ENCODE peak calls at places on chromosomes 7 and 10, in four cellular contexts. U, C, W and X are unnamed samples.

GRCh38 chr10:103350522-103351260 is at the start of gene PCGF6:
- DNase-seq in U (peak; percentile 82), W (peak; percentile 64), C (peak; percentile 77), X (peak; percentile 77)

GRCh38 chr10:70430489-70431445 is 10.7 kb downstream of the NODAL start:
- DNase-seq in C (peak; percentile 56), W (peak; percentile 51), U (peak; percentile 55), X (peak; percentile 98)

GRCh38 chr10:87915406-87915805 is 52.0 kb downstream of the PTEN start:
- DNase-seq in U (no peak), C (no peak), W (no peak), X (no peak)

GRCh38 chr10:20670569-20670968 is 226.5 kb downstream of the NEBL start:
- DNase-seq in W (no peak), C (no peak), U (no peak), X (no peak)

GRCh38 chr10:7409732-7410168 is 1.1 kb downstream of the SFMBT2 start:
- DNase-seq in U (peak; percentile 20), W (no peak), C (no peak), X (peak; percentile 8)

GRCh38 chr7:1394371-1394770 is 64.9 kb downstream of the MICALL2 start:
- DNase-seq in W (no peak), U (no peak), C (no peak), X (no peak)

GRCh38 chr10:49118450-49118849 is 3.1 kb upstream of the VSTM4 start:
- DNase-seq in C (no peak), U (no peak), W (no peak), X (no peak)

GRCh38 chr10:133124357-133125211 is 35.4 kb upstream of the KNDC1 start:
- DNase-seq in W (no peak), U (no peak), C (peak; percentile 28), X (peak; percentile 7)

GRCh38 chr7:14048889-14049288 is 59.4 kb upstream of the ETV1 start:
- DNase-seq in U (no peak), W (peak; percentile 14), C (peak; percentile 5), X (no peak)

GRCh38 chr7:6162331-6162620 is 110.1 kb downstream of the CYTH3 start:
- DNase-seq in C (no peak), W (no peak), U (no peak), X (no peak)

DNA sequence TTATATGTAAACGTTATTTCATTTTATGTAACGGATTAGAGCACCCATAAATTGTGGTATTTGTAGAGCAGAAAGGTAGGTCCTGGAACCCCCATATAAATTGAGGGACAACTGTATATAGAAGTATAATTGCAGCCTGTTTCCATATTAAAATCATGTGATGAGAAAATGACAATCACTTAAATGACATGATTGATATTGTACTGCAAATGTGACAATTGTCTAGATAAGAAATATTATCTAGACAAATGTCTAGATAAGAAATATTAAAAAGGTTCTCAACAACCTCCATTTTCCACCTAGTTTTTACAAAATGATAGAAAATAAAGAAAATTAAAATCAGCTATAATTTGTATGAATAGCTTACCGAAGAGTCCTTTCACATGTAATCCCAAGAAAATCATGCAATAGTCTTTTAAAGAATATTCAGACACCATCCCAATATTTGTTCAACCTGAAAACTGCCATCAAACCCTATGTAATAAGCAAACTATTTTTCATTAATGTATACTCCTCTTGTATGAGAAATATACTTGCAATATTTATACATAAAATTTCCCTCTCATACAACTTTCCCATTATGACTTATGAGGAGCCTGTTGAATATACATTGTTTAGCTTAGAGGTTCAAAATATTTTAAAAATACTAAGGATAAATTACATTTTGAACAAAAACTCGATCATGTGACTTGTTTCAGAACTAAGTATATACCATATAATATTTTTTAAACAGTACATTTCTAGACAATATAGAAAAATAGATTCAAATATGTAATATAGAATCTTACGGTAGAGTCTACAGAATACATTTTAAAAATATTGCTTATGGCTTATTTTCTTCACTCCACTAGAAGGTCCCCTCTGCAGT is 153.2 kb downstream of the CRPPA start:
- DNase-seq in C (no peak), U (no peak), W (no peak), X (no peak)
- H3K4me3 ChIP-seq in C (no peak overlapping the region), U (no peak overlapping the region), W (no peak overlapping the region), X (no peak overlapping the region)

GRCh38 chr7:20197837-20198236 is 19.3 kb downstream of the MACC1 start:
- DNase-seq in C (no peak), W (no peak), U (no peak), X (no peak)
- TF ChIP-seq CTCF in C (peak; percentile 39), W (peak; percentile 31), U (peak; percentile 31), X (peak; percentile 40)

GRCh38 chr10:6347391-6347951 is 144.7 kb downstream of the PFKFB3 start:
- DNase-seq in W (no peak), C (no peak), U (no peak), X (no peak)
- H3K4me3 ChIP-seq in W (no peak overlapping the region), C (no peak overlapping the region), U (no peak overlapping the region), X (no peak overlapping the region)

GRCh38 chr10:115580239-115580638 is 487.1 kb downstream of the ATRNL1 start:
- DNase-seq in W (no peak), C (no peak), U (no peak), X (no peak)
- TF ChIP-seq CTCF in W (no peak), C (no peak), U (no peak), X (no peak)

GRCh38 chr10:64036306-64036930 is 515.2 kb downstream of the REEP3 start:
- DNase-seq in U (no peak), C (peak; percentile 3), W (no peak), X (no peak)

GRCh38 chr10:64033710-64034109 is 512.5 kb downstream of the REEP3 start:
- DNase-seq in U (no peak), W (no peak), C (no peak), X (no peak)

GRCh38 chr10:64039208-64039607 is 518.0 kb downstream of the REEP3 start:
- DNase-seq in C (no peak), U (no peak), W (no peak), X (no peak)

GRCh38 chr10:64038097-64038496 is 516.9 kb downstream of the REEP3 start:
- DNase-seq in C (no peak), W (no peak), U (no peak), X (no peak)

GRCh38 chr10:64036996-64037666 is 515.9 kb downstream of the REEP3 start:
- DNase-seq in U (no peak), C (no peak), W (no peak), X (no peak)
- H3K4me3 ChIP-seq in U (no peak overlapping the region), C (no peak overlapping the region), W (no peak overlapping the region), X (no peak overlapping the region)

GRCh38 chr7:2482725-2483451 is 6.7 kb upstream of the GRIFIN start:
- DNase-seq in W (no peak), U (no peak), C (peak; percentile 28), X (no peak)
- TF ChIP-seq CTCF in W (no peak), U (no peak), C (no peak), X (no peak)

GRCh38 chr7:21253740-21254687 is 173.9 kb upstream of the SP4 start:
- DNase-seq in W (peak; percentile 69), C (peak; percentile 66), U (peak; percentile 58), X (peak; percentile 27)
- H3K4me3 ChIP-seq in W (no peak overlapping the region), C (no peak overlapping the region), U (no peak overlapping the region), X (no peak overlapping the region)

GRCh38 chr7:93172683-93173082 is 24.5 kb upstream of the SAMD9L start:
- DNase-seq in W (no peak), C (no peak), U (no peak), X (no peak)

GRCh38 chr7:93176961-93177580 is 28.9 kb upstream of the SAMD9L start:
- DNase-seq in W (no peak), C (no peak), U (no peak), X (no peak)

GRCh38 chr7:93171606-93172226 is 23.5 kb upstream of the SAMD9L start:
- DNase-seq in U (no peak), C (peak; percentile 52), W (peak; percentile 38), X (no peak)

GRCh38 chr7:93178213-93178612 is 30.0 kb upstream of the SAMD9L start:
- DNase-seq in U (no peak), C (peak; percentile 43), W (peak; percentile 41), X (no peak)

GRCh38 chr7:93175219-93175618 is 27.0 kb upstream of the SAMD9L start:
- DNase-seq in U (no peak), C (no peak), W (no peak), X (no peak)
- TF ChIP-seq CTCF in U (no peak), C (peak; percentile 9), W (no peak), X (no peak)

DNA sequence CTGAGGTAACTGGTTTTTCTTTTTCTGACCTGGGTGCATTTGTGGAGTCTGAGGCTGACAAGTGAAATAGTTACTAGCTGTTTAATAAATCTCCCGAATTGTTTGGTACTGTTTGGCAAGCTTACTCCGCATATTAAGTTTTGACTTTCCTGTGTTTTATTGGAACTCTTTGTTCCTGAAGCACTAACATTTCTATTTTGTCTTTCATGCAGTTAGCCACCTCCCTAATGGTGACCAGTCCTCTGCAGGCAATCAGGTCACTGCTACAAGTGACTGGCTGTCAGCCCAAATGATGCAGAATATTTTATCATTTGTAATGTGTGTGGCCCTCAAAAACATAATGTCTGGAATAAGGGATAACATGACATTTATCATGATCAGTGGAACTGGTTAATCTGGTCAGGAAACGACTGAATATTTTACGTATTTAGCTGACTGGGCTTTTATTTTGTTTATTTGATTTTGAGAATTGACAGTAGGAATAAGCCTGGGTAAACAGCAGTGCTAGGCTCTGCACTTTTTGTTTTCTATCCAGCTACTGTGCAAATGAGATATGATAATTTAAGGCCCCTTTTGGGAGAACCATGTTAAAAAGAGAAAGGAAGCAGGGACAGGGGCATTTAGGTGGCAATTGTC is 82.9 kb downstream of the ST7 start:
- DNase-seq in U (no peak), W (no peak), C (no peak), X (no peak)
- H3K4me3 ChIP-seq in U (no peak overlapping the region), W (no peak overlapping the region), C (no peak overlapping the region), X (no peak overlapping the region)